ENCODE peak calls at places on chromosomes 4 and X, in eight cellular contexts. One of them, this sample, is unnamed.

GRCh38 chr4:53537606-53538005 is 53.7 kb downstream of the LNX1 start:
- DNase-seq in left lung: no peak
- DNase-seq in AG20443: no peak
- DNase-seq in BE2C: no peak
- DNase-seq in stimulated activated CD8-positive, alpha-beta memory T cell treated with anti-CD3 and anti-CD28 coated beads, Interleukin-15, amount 100 ng/mL, for 24 hours: no peak
- DNase-seq in NCI-H1092: no peak
- DNase-seq in myocyte: no peak
- DNase-seq in NCI-H774: no peak
- DNase-seq in this sample: no peak

GRCh38 chrX:143663755-143664154 is 27.9 kb upstream of the SLITRK4 start:
- DNase-seq in left lung: no peak
- DNase-seq in AG20443: no peak
- DNase-seq in BE2C: no peak
- DNase-seq in stimulated activated CD8-positive, alpha-beta memory T cell treated with anti-CD3 and anti-CD28 coated beads, Interleukin-15, amount 100 ng/mL, for 24 hours: no peak
- DNase-seq in NCI-H1092: no peak
- DNase-seq in myocyte: no peak
- DNase-seq in NCI-H774: no peak
- DNase-seq in this sample: no peak

GRCh38 chr4:173264245-173264959 is 69.8 kb downstream of the HMGB2 start:
- DNase-seq in left lung: no peak
- DNase-seq in AG20443: peak; percentile 64
- DNase-seq in BE2C: peak; percentile 42
- DNase-seq in stimulated activated CD8-positive, alpha-beta memory T cell treated with anti-CD3 and anti-CD28 coated beads, Interleukin-15, amount 100 ng/mL, for 24 hours: no peak
- DNase-seq in NCI-H1092: peak; percentile 52
- DNase-seq in myocyte: peak; percentile 97
- DNase-seq in NCI-H774: peak; percentile 57
- DNase-seq in this sample: no peak

GRCh38 chrX:129945131-129945530 is 37.3 kb upstream of the BCORL1 start:
- DNase-seq in left lung: no peak
- DNase-seq in AG20443: peak; percentile 35
- DNase-seq in BE2C: no peak
- DNase-seq in stimulated activated CD8-positive, alpha-beta memory T cell treated with anti-CD3 and anti-CD28 coated beads, Interleukin-15, amount 100 ng/mL, for 24 hours: no peak
- DNase-seq in NCI-H1092: no peak
- DNase-seq in myocyte: no peak
- DNase-seq in NCI-H774: no peak
- DNase-seq in this sample: no peak

GRCh38 chrX:134603806-134604700 is 54.2 kb downstream of the PLAC1 start:
- DNase-seq in left lung: no peak
- DNase-seq in AG20443: peak; percentile 75
- DNase-seq in BE2C: no peak
- DNase-seq in stimulated activated CD8-positive, alpha-beta memory T cell treated with anti-CD3 and anti-CD28 coated beads, Interleukin-15, amount 100 ng/mL, for 24 hours: no peak
- DNase-seq in NCI-H1092: no peak
- DNase-seq in myocyte: peak; percentile 76
- DNase-seq in NCI-H774: no peak
- DNase-seq in this sample: no peak

GRCh38 chr4:24657768-24658617 is 73.6 kb upstream of the DHX15 start:
- DNase-seq in left lung: no peak
- DNase-seq in AG20443: peak; percentile 75
- DNase-seq in BE2C: no peak
- DNase-seq in stimulated activated CD8-positive, alpha-beta memory T cell treated with anti-CD3 and anti-CD28 coated beads, Interleukin-15, amount 100 ng/mL, for 24 hours: no peak
- DNase-seq in NCI-H1092: peak; percentile 4
- DNase-seq in myocyte: peak; percentile 82
- DNase-seq in NCI-H774: peak; percentile 46
- DNase-seq in this sample: no peak

GRCh38 chrX:33336783-33337182 is 125.4 kb upstream of the DMD start:
- DNase-seq in left lung: no peak
- DNase-seq in AG20443: no peak
- DNase-seq in BE2C: peak; percentile 41
- DNase-seq in stimulated activated CD8-positive, alpha-beta memory T cell treated with anti-CD3 and anti-CD28 coated beads, Interleukin-15, amount 100 ng/mL, for 24 hours: no peak
- DNase-seq in NCI-H1092: no peak
- DNase-seq in myocyte: peak; percentile 50
- DNase-seq in NCI-H774: no peak
- DNase-seq in this sample: no peak

GRCh38 chrX:40300286-40300890 is 202.6 kb upstream of the BCOR start:
- DNase-seq in left lung: no peak
- DNase-seq in AG20443: no peak
- DNase-seq in BE2C: no peak
- DNase-seq in stimulated activated CD8-positive, alpha-beta memory T cell treated with anti-CD3 and anti-CD28 coated beads, Interleukin-15, amount 100 ng/mL, for 24 hours: no peak
- DNase-seq in NCI-H1092: no peak
- DNase-seq in myocyte: no peak
- DNase-seq in NCI-H774: no peak
- DNase-seq in this sample: no peak

GRCh38 chrX:19462879-19463278 is 52.4 kb downstream of the MAP3K15 start:
- DNase-seq in left lung: no peak
- DNase-seq in AG20443: no peak
- DNase-seq in BE2C: no peak
- DNase-seq in stimulated activated CD8-positive, alpha-beta memory T cell treated with anti-CD3 and anti-CD28 coated beads, Interleukin-15, amount 100 ng/mL, for 24 hours: no peak
- DNase-seq in NCI-H1092: no peak
- DNase-seq in myocyte: no peak
- DNase-seq in NCI-H774: no peak
- DNase-seq in this sample: no peak

GRCh38 chr4:89765966-89766365 is 71.0 kb downstream of the SNCA start:
- DNase-seq in left lung: no peak
- DNase-seq in AG20443: peak; percentile 44
- DNase-seq in BE2C: no peak
- DNase-seq in stimulated activated CD8-positive, alpha-beta memory T cell treated with anti-CD3 and anti-CD28 coated beads, Interleukin-15, amount 100 ng/mL, for 24 hours: no peak
- DNase-seq in NCI-H1092: peak; percentile 7
- DNase-seq in myocyte: peak; percentile 94
- DNase-seq in NCI-H774: no peak
- DNase-seq in this sample: no peak

GRCh38 chrX:46791927-46792825 is 33.3 kb upstream of the SLC9A7 start:
- DNase-seq in left lung: no peak
- DNase-seq in AG20443: peak; percentile 63
- DNase-seq in BE2C: no peak
- DNase-seq in stimulated activated CD8-positive, alpha-beta memory T cell treated with anti-CD3 and anti-CD28 coated beads, Interleukin-15, amount 100 ng/mL, for 24 hours: no peak
- DNase-seq in NCI-H1092: no peak
- DNase-seq in myocyte: peak; percentile 78
- DNase-seq in NCI-H774: no peak
- DNase-seq in this sample: no peak

GRCh38 chrX:71514367-71515038 is 18.4 kb upstream of the OGT start:
- DNase-seq in left lung: no peak
- DNase-seq in AG20443: peak; percentile 10
- DNase-seq in BE2C: no peak
- DNase-seq in stimulated activated CD8-positive, alpha-beta memory T cell treated with anti-CD3 and anti-CD28 coated beads, Interleukin-15, amount 100 ng/mL, for 24 hours: no peak
- DNase-seq in NCI-H1092: no peak
- DNase-seq in myocyte: peak; percentile 14
- DNase-seq in NCI-H774: no peak
- DNase-seq in this sample: no peak

GRCh38 chr4:128483816-128484215 is 196.2 kb upstream of the PGRMC2 start:
- DNase-seq in left lung: no peak
- DNase-seq in AG20443: peak; percentile 86
- DNase-seq in BE2C: no peak
- DNase-seq in stimulated activated CD8-positive, alpha-beta memory T cell treated with anti-CD3 and anti-CD28 coated beads, Interleukin-15, amount 100 ng/mL, for 24 hours: no peak
- DNase-seq in NCI-H1092: no peak
- DNase-seq in myocyte: peak; percentile 40
- DNase-seq in NCI-H774: no peak
- DNase-seq in this sample: no peak

GRCh38 chr4:1112821-1113182 is 562 bp downstream of the RNF212 start:
- DNase-seq in left lung: peak; percentile 59
- DNase-seq in AG20443: no peak
- DNase-seq in BE2C: no peak
- DNase-seq in stimulated activated CD8-positive, alpha-beta memory T cell treated with anti-CD3 and anti-CD28 coated beads, Interleukin-15, amount 100 ng/mL, for 24 hours: no peak
- DNase-seq in NCI-H1092: no peak
- DNase-seq in myocyte: no peak
- DNase-seq in NCI-H774: no peak
- DNase-seq in this sample: no peak

GRCh38 chrX:124736553-124737240 is 390.3 kb downstream of the SH2D1A start:
- DNase-seq in left lung: peak; percentile 33
- DNase-seq in AG20443: no peak
- DNase-seq in BE2C: no peak
- DNase-seq in stimulated activated CD8-positive, alpha-beta memory T cell treated with anti-CD3 and anti-CD28 coated beads, Interleukin-15, amount 100 ng/mL, for 24 hours: no peak
- DNase-seq in NCI-H1092: no peak
- DNase-seq in myocyte: no peak
- DNase-seq in NCI-H774: peak; percentile 8
- DNase-seq in this sample: no peak

GRCh38 chr4:152563209-152563608 is 27.3 kb upstream of the FBXW7 start:
- DNase-seq in left lung: no peak
- DNase-seq in AG20443: no peak
- DNase-seq in BE2C: no peak
- DNase-seq in stimulated activated CD8-positive, alpha-beta memory T cell treated with anti-CD3 and anti-CD28 coated beads, Interleukin-15, amount 100 ng/mL, for 24 hours: no peak
- DNase-seq in NCI-H1092: no peak
- DNase-seq in myocyte: no peak
- DNase-seq in NCI-H774: no peak
- DNase-seq in this sample: no peak

GRCh38 chrX:102712967-102713677 is 874 bp downstream of the GPRASP2 start:
- DNase-seq in left lung: no peak
- DNase-seq in AG20443: peak; percentile 54
- DNase-seq in BE2C: peak; percentile 44
- DNase-seq in stimulated activated CD8-positive, alpha-beta memory T cell treated with anti-CD3 and anti-CD28 coated beads, Interleukin-15, amount 100 ng/mL, for 24 hours: no peak
- DNase-seq in NCI-H1092: peak; percentile 31
- DNase-seq in myocyte: peak; percentile 47
- DNase-seq in NCI-H774: no peak
- DNase-seq in this sample: peak; percentile 19